ENCODE peak calls at places on chromosomes 3 and 15, in ten cellular contexts. J is HepG2, Q is ovary, M is NB4, O is adrenal gland, R is sigmoid colon, I is uterus, W is tibial nerve, B is breast epithelium, D is IMR-90. U is an unnamed sample.

GRCh38 chr15:89750560-89751542 is at the start of gene MESP1:
- DNase-seq in R (peak; percentile 96), D (peak; percentile 87), B (peak; percentile 83), O (peak; percentile 93), M (peak; percentile 94), J (peak; percentile 84), W (peak; percentile 82), Q (peak; percentile 92), I (peak; percentile 90), U (peak; percentile 97)

GRCh38 chr3:24683090-24683489 is 188.4 kb upstream of the THRB start:
- DNase-seq in M (no peak), R (no peak), O (no peak), D (peak; percentile 10), B (no peak), J (peak; percentile 55), W (no peak), Q (no peak), I (no peak), U (no peak)

GRCh38 chr3:135871311-135871710 is 94.2 kb upstream of the PPP2R3A start:
- DNase-seq in I (no peak), R (no peak), W (no peak), M (no peak), B (no peak), D (no peak), O (no peak), J (no peak), Q (no peak), U (no peak)

GRCh38 chr3:133599280-133599679 is 25.8 kb downstream of the CDV3 start:
- DNase-seq in W (no peak), J (no peak), M (no peak), R (no peak), D (no peak), O (no peak), B (no peak), Q (no peak), I (no peak), U (no peak)

GRCh38 chr3:45486926-45487325 is 98.5 kb downstream of the LARS2 start:
- DNase-seq in J (no peak), Q (no peak), B (no peak), D (no peak), W (no peak), R (no peak), O (no peak), I (no peak), M (no peak), U (no peak)

GRCh38 chr3:177610677-177611654 is 413.7 kb upstream of the TBL1XR1 start:
- DNase-seq in I (no peak), Q (no peak), W (no peak), D (peak; percentile 40), O (no peak), M (no peak), R (no peak), B (no peak), J (peak; percentile 62), U (no peak)

GRCh38 chr3:187721055-187721454 is 18.7 kb upstream of the RTP2 start:
- DNase-seq in B (no peak), Q (no peak), M (no peak), R (no peak), W (no peak), J (no peak), I (no peak), D (no peak), O (no peak), U (no peak)

GRCh38 chr3:157120071-157120892 is 39.7 kb downstream of the CCNL1 start:
- DNase-seq in W (no peak), D (no peak), J (peak; percentile 93), Q (no peak), I (no peak), M (no peak), O (no peak), R (no peak), B (no peak), U (peak; percentile 77)

GRCh38 chr15:37100109-37100873 is at the start of gene MEIS2:
- DNase-seq in M (peak; percentile 82), B (peak; percentile 85), O (peak; percentile 95), I (peak; percentile 95), W (peak; percentile 81), R (peak; percentile 98), D (peak; percentile 96), Q (peak; percentile 95), J (peak; percentile 83), U (peak; percentile 40)

GRCh38 chr3:151203053-151203420 is at the start of gene GPR171:
- DNase-seq in I (no peak), R (no peak), W (no peak), Q (no peak), J (no peak), B (no peak), D (no peak), O (no peak), M (no peak), U (peak; percentile 78)

GRCh38 chr15:87710406-87710805 is 546.1 kb downstream of the NTRK3 start:
- DNase-seq in R (peak; percentile 89), M (no peak), W (peak; percentile 51), Q (peak; percentile 55), B (peak; percentile 19), D (peak; percentile 58), J (no peak), O (peak; percentile 24), I (peak; percentile 80), U (no peak)

GRCh38 chr3:59542276-59542675 is 492.5 kb upstream of the CFAP20DC start:
- DNase-seq in I (no peak), R (no peak), M (no peak), Q (no peak), B (no peak), J (no peak), W (no peak), D (no peak), O (no peak), U (no peak)

GRCh38 chr3:3800076-3800448 is 831 bp downstream of the LRRN1 start:
- DNase-seq in O (no peak), I (peak; percentile 19), B (no peak), M (no peak), W (no peak), Q (peak; percentile 34), D (no peak), J (no peak), R (no peak), U (peak; percentile 18)

GRCh38 chr15:31215490-31216209 is 111.0 kb upstream of the KLF13 start:
- DNase-seq in R (peak; percentile 92), W (peak; percentile 67), O (peak; percentile 79), Q (peak; percentile 76), D (no peak), J (peak; percentile 54), B (peak; percentile 71), I (peak; percentile 69), M (peak; percentile 91), U (peak; percentile 94)

DNA sequence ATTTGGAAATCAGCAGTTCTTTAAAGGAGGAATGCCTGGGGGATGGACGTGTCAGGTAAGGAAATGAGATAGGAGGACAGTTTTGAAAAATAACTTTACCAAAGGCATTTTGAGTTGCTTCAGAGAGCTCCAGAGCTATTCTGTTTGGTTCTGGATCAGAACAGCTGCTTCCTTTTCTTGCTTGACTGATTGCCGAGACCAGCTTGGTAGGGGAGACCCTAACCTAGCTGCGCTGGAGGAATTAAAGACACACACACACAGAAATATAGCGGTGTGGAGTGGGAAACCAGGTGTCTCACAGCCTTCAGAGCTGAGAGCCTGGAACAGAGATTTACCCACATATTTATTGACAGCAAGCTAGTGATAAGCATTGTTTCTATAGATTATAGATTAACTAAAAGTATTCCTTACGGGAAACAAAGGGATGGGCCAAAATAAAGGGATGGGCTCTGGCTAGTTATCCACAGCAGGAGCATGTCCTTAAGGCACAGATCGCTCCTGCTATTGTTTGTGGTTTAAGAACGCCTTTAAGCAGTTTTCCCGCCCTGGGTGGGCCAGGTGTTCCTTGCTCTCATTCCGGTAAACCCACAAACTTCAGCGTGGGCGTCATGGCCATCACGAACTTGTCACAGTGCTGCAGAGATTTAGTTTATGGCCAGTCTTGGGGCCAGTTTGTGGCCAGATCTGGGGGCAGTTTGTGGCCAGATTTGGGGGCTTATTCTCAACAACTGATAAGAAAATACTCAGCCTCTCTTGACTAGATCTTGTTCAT is 556.0 kb downstream of the ROBO1 start:
- DNase-seq in O (no peak), B (no peak), I (no peak), J (no peak), D (no peak), M (no peak), W (no peak), R (no peak), Q (no peak), U (no peak)
- TF ChIP-seq POLR2A in O (no peak), B (no peak), I (no peak), J (no peak), D (no peak), M (no peak), W (no peak), R (no peak), Q (no peak), U (no peak)

DNA sequence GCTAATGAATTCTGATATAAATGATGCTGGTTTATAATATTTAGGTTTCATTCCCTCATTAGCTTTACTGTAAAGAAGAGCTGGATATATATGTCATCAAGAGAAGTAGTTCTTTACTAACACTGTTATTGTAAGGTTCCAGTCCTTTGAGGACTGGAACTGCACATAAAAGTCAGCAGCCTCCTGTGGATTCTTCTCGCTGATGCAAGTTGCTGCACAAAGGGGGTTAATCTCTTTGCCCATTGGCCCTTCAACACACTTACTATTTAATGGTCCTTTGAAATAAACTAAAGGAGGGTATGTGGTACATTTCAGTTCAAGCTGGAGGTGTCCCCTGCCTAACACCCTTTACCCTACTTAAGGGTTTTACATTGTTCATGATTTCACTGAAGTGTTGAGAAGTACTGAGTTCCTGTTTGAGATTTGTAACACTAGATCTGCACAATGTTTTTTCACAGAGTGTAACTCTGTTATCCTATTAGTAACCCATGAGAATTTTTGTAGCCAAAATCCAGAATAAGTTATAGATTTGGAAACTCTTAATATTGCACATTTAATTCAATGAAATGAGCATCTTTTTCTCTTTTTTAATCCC is 43.9 kb downstream of the NR2C2 start:
- DNase-seq in I (no peak), M (no peak), J (no peak), D (no peak), B (no peak), Q (no peak), R (no peak), W (no peak), O (no peak), U (no peak)
- H3K4me3 ChIP-seq in I (no peak overlapping the region), M (no peak overlapping the region), J (no peak overlapping the region), D (no peak overlapping the region), B (no peak overlapping the region), Q (no peak overlapping the region), R (no peak overlapping the region), W (no peak overlapping the region), O (no peak overlapping the region), U (no peak overlapping the region)

GRCh38 chr3:100401674-100402036 is 316 bp downstream of the LNP1 start:
- DNase-seq in R (peak; percentile 71), I (peak; percentile 40), W (no peak), Q (peak; percentile 37), O (peak; percentile 43), J (no peak), B (peak; percentile 18), M (peak; percentile 74), D (peak; percentile 56), U (peak; percentile 39)
- TF ChIP-seq POLR2A in R (no peak), I (no peak), W (no peak), Q (no peak), O (no peak), J (no peak), B (no peak), M (no peak), D (no peak), U (no peak)

DNA sequence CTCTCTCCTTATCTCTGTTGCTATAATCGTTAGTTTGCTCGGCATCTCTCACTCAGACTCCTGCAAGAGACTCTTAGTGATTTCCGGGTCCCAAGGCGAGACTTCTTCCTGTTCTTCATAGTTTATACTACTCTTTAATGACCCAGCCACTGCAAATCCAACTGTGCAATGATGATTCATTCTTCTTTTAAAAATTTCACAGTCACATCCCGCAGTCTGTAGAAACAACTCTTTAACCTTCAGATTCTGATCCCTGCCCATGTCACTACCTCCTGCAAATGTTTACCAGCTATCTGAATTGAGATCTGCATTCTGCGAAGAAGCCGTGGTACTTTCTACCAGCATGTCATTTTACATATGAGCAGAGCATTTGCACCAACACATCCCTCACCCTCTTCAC is 2.8 kb upstream of the VGLL3 start:
- DNase-seq in D (peak; percentile 67), O (no peak), J (no peak), M (no peak), W (no peak), R (no peak), I (no peak), Q (no peak), B (no peak), U (no peak)
- H3K4me3 ChIP-seq in D (peak overlapping the region; percentile 29), O (no peak overlapping the region), J (no peak overlapping the region), M (no peak overlapping the region), W (no peak overlapping the region), R (no peak overlapping the region), I (no peak overlapping the region), Q (no peak overlapping the region), B (no peak overlapping the region), U (no peak overlapping the region)